ENCODE peak calls at places on chromosomes 2 and 18, in seven cellular contexts. One of them, this sample, is unnamed.

GRCh38 chr2:59204040-59204439 is 962.9 kb upstream of the FANCL start:
- DNase-seq in T-helper 9 cell: no peak
- DNase-seq in endothelial cell of umbilical vein: no peak
- DNase-seq in brain pericyte: no peak
- DNase-seq in activated T-cell treated with anti-CD3 and anti-CD28 coated beads, Interleukin-2, amount 50 U/mL, for 72 hours: no peak
- DNase-seq in activated effector memory CD4-positive, alpha-beta T cell treated with Interleukin-2 at 50 U/mL for 16 hours: no peak
- DNase-seq in nephron progenitor cell: no peak
- DNase-seq in this sample: no peak

GRCh38 chr2:226703501-226703900 is 96.1 kb downstream of the IRS1 start:
- DNase-seq in T-helper 9 cell: no peak
- DNase-seq in endothelial cell of umbilical vein: no peak
- DNase-seq in brain pericyte: no peak
- DNase-seq in activated T-cell treated with anti-CD3 and anti-CD28 coated beads, Interleukin-2, amount 50 U/mL, for 72 hours: no peak
- DNase-seq in activated effector memory CD4-positive, alpha-beta T cell treated with Interleukin-2 at 50 U/mL for 16 hours: no peak
- DNase-seq in nephron progenitor cell: no peak
- DNase-seq in this sample: no peak

GRCh38 chr2:118224144-118224887 is 136.0 kb downstream of the INSIG2 start:
- DNase-seq in T-helper 9 cell: peak; percentile 4
- DNase-seq in endothelial cell of umbilical vein: no peak
- DNase-seq in brain pericyte: no peak
- DNase-seq in activated T-cell treated with anti-CD3 and anti-CD28 coated beads, Interleukin-2, amount 50 U/mL, for 72 hours: peak; percentile 42
- DNase-seq in activated effector memory CD4-positive, alpha-beta T cell treated with Interleukin-2 at 50 U/mL for 16 hours: peak; percentile 11
- DNase-seq in nephron progenitor cell: peak; percentile 63
- DNase-seq in this sample: peak; percentile 58

GRCh38 chr18:62717850-62718229 is 2.5 kb downstream of the PHLPP1 start:
- DNase-seq in T-helper 9 cell: no peak
- DNase-seq in endothelial cell of umbilical vein: peak; percentile 45
- DNase-seq in brain pericyte: no peak
- DNase-seq in activated T-cell treated with anti-CD3 and anti-CD28 coated beads, Interleukin-2, amount 50 U/mL, for 72 hours: no peak
- DNase-seq in activated effector memory CD4-positive, alpha-beta T cell treated with Interleukin-2 at 50 U/mL for 16 hours: no peak
- DNase-seq in nephron progenitor cell: no peak
- DNase-seq in this sample: no peak

GRCh38 chr2:10406016-10406415 is 42.1 kb downstream of the ODC1 start:
- DNase-seq in T-helper 9 cell: no peak
- DNase-seq in endothelial cell of umbilical vein: no peak
- DNase-seq in brain pericyte: no peak
- DNase-seq in activated T-cell treated with anti-CD3 and anti-CD28 coated beads, Interleukin-2, amount 50 U/mL, for 72 hours: no peak
- DNase-seq in activated effector memory CD4-positive, alpha-beta T cell treated with Interleukin-2 at 50 U/mL for 16 hours: no peak
- DNase-seq in nephron progenitor cell: no peak
- DNase-seq in this sample: no peak

GRCh38 chr2:54610700-54611099 is 112.8 kb upstream of the EML6 start:
- DNase-seq in T-helper 9 cell: no peak
- DNase-seq in endothelial cell of umbilical vein: no peak
- DNase-seq in brain pericyte: no peak
- DNase-seq in activated T-cell treated with anti-CD3 and anti-CD28 coated beads, Interleukin-2, amount 50 U/mL, for 72 hours: no peak
- DNase-seq in activated effector memory CD4-positive, alpha-beta T cell treated with Interleukin-2 at 50 U/mL for 16 hours: no peak
- DNase-seq in nephron progenitor cell: no peak
- DNase-seq in this sample: no peak

GRCh38 chr2:236496311-236496710 is 73.3 kb upstream of the ACKR3 start:
- DNase-seq in T-helper 9 cell: no peak
- DNase-seq in endothelial cell of umbilical vein: no peak
- DNase-seq in brain pericyte: no peak
- DNase-seq in activated T-cell treated with anti-CD3 and anti-CD28 coated beads, Interleukin-2, amount 50 U/mL, for 72 hours: no peak
- DNase-seq in activated effector memory CD4-positive, alpha-beta T cell treated with Interleukin-2 at 50 U/mL for 16 hours: no peak
- DNase-seq in nephron progenitor cell: peak; percentile 18
- DNase-seq in this sample: no peak

GRCh38 chr18:46035701-46036680 is 36.1 kb downstream of the PSTPIP2 start:
- DNase-seq in T-helper 9 cell: no peak
- DNase-seq in endothelial cell of umbilical vein: no peak
- DNase-seq in brain pericyte: no peak
- DNase-seq in activated T-cell treated with anti-CD3 and anti-CD28 coated beads, Interleukin-2, amount 50 U/mL, for 72 hours: no peak
- DNase-seq in activated effector memory CD4-positive, alpha-beta T cell treated with Interleukin-2 at 50 U/mL for 16 hours: no peak
- DNase-seq in nephron progenitor cell: no peak
- DNase-seq in this sample: no peak

This sample was measured in activated CD8-positive, alpha-beta T cell treated with anti-CD3 and anti-CD28 coated beads for 36 hours.